ENCODE peak calls at places on chromosomes 7 and 10, in nine cellular contexts. G is kidney epithelial cell; P is lower lobe of right lung; M is NCI-H1436; I is mucosa of gallbladder; E is EH; R is H7; V is activated CD8-positive, alpha-beta memory T cell treated with anti-CD3 and anti-CD28 coated beads, Interleukin-2, amount 50 U/mL, for 4 hours; Z is endodermal cell. B is an unnamed sample.

GRCh38 chr10:71683301-71683700 is 36.3 kb downstream of the C10orf105 start:
- DNase-seq in G (no peak), P (no peak), M (no peak), I (no peak), E (no peak), R (no peak), V (no peak), Z (no peak), B (no peak)

GRCh38 chr10:68073631-68074403 is 1.3 kb downstream of the HERC4 start:
- DNase-seq in G (no peak), P (no peak), M (no peak), I (no peak), E (peak; percentile 50), R (no peak), V (no peak), Z (no peak), B (no peak)

GRCh38 chr7:139321071-139321745 is 19.9 kb upstream of the FMC1 start:
- DNase-seq in G (no peak), P (no peak), M (no peak), I (no peak), E (peak; percentile 40), R (peak; percentile 54), V (no peak), Z (peak; percentile 81), B (no peak)

GRCh38 chr10:5484205-5484604 is 15.2 kb downstream of the CALML5 start:
- DNase-seq in G (no peak), P (no peak), M (no peak), I (no peak), E (peak; percentile 17), R (no peak), V (no peak), Z (no peak), B (no peak)

GRCh38 chr7:158929306-158929705 is 72.9 kb downstream of the DYNC2I1 start:
- DNase-seq in G (no peak), P (no peak), M (no peak), I (no peak), E (no peak), R (no peak), V (no peak), Z (no peak), B (no peak)

GRCh38 chr10:89151857-89152256 is 55.3 kb downstream of the CH25H start:
- DNase-seq in G (no peak), P (no peak), M (no peak), I (no peak), E (peak; percentile 70), R (no peak), V (no peak), Z (no peak), B (no peak)

GRCh38 chr10:16436367-16436757 is 448 bp upstream of the PTER start:
- DNase-seq in G (no peak), P (peak; percentile 51), M (no peak), I (no peak), E (no peak), R (no peak), V (peak; percentile 20), Z (no peak), B (no peak)

GRCh38 chr7:100483101-100483727 is 513 bp upstream of the NYAP1 start:
- DNase-seq in G (no peak), P (peak; percentile 81), M (peak; percentile 67), I (peak; percentile 58), E (peak; percentile 57), R (peak; percentile 96), V (peak; percentile 86), Z (peak; percentile 93), B (peak; percentile 77)

GRCh38 chr7:30842542-30843451 is 68.9 kb upstream of the AQP1 start:
- DNase-seq in G (no peak), P (peak; percentile 72), M (no peak), I (no peak), E (peak; percentile 26), R (no peak), V (no peak), Z (peak; percentile 19), B (no peak)

GRCh38 chr10:102153093-102153620 is 968 bp downstream of the NOLC1 start:
- DNase-seq in G (no peak), P (no peak), M (no peak), I (no peak), E (peak; percentile 39), R (peak; percentile 28), V (no peak), Z (no peak), B (no peak)

GRCh38 chr10:129521161-129522025 is 54.4 kb downstream of the MGMT start:
- DNase-seq in G (no peak), P (no peak), M (no peak), I (no peak), E (no peak), R (no peak), V (no peak), Z (peak; percentile 64), B (no peak)

GRCh38 chr7:27359737-27360136 is 117.1 kb downstream of the EVX1 start:
- DNase-seq in G (no peak), P (no peak), M (no peak), I (no peak), E (no peak), R (no peak), V (no peak), Z (no peak), B (no peak)

GRCh38 chr10:68318331-68319059 is 13.4 kb upstream of the HNRNPH3 start:
- DNase-seq in G (no peak), P (no peak), M (no peak), I (no peak), E (no peak), R (no peak), V (no peak), Z (no peak), B (no peak)

GRCh38 chr7:2941201-2941859 is 97.2 kb upstream of the GNA12 start:
- DNase-seq in G (no peak), P (no peak), M (no peak), I (no peak), E (no peak), R (no peak), V (no peak), Z (peak; percentile 10), B (no peak)

GRCh38 chr7:85070967-85071628 is 115.8 kb downstream of the SEMA3D start:
- DNase-seq in G (no peak), P (no peak), M (no peak), I (no peak), E (peak; percentile 32), R (no peak), V (no peak), Z (no peak), B (no peak)

GRCh38 chr10:131805696-131806095 is 95.1 kb upstream of the PPP2R2D start:
- DNase-seq in G (no peak), P (no peak), M (no peak), I (no peak), E (no peak), R (peak; percentile 59), V (no peak), Z (peak; percentile 30), B (no peak)

GRCh38 chr10:14244801-14245211 is 85.9 kb downstream of the FRMD4A start:
- DNase-seq in G (no peak), P (no peak), M (no peak), I (no peak), E (peak; percentile 62), R (no peak), V (no peak), Z (no peak), B (no peak)

GRCh38 chr7:67406941-67407340 is 410.3 kb downstream of the TYW1 start:
- DNase-seq in G (no peak), P (no peak), M (no peak), I (no peak), E (no peak), R (no peak), V (no peak), Z (no peak), B (no peak)

GRCh38 chr10:80068270-80068669 is 10.2 kb upstream of the TMEM254 start:
- DNase-seq in G (no peak), P (no peak), M (no peak), I (no peak), E (no peak), R (no peak), V (no peak), Z (no peak), B (no peak)

GRCh38 chr7:148687555-148687954 is 11.1 kb upstream of the CUL1 start:
- DNase-seq in G (no peak), P (no peak), M (no peak), I (no peak), E (no peak), R (no peak), V (no peak), Z (no peak), B (no peak)

GRCh38 chr10:124669824-124670654 is 74.1 kb downstream of the FAM53B start:
- DNase-seq in G (no peak), P (peak; percentile 31), M (no peak), I (no peak), E (no peak), R (no peak), V (no peak), Z (no peak), B (peak; percentile 14)

GRCh38 chr10:60757422-60757895 is 20.8 kb upstream of the CDK1 start:
- DNase-seq in G (no peak), P (no peak), M (no peak), I (peak; percentile 17), E (peak; percentile 48), R (peak; percentile 22), V (no peak), Z (peak; percentile 71), B (no peak)

GRCh38 chr7:124722292-124722691 is 43.3 kb downstream of the GPR37 start:
- DNase-seq in G (no peak), P (no peak), M (no peak), I (no peak), E (peak; percentile 22), R (no peak), V (no peak), Z (no peak), B (no peak)

GRCh38 chr7:8442814-8443304 is 9.4 kb downstream of the NXPH1 start:
- DNase-seq in G (peak; percentile 21), P (peak; percentile 73), M (no peak), I (peak; percentile 75), E (no peak), R (peak; percentile 93), V (peak; percentile 30), Z (peak; percentile 96), B (peak; percentile 67)

GRCh38 chr10:111211756-111212155 is 134.9 kb downstream of the ADRA2A start:
- DNase-seq in G (peak; percentile 7), P (no peak), M (no peak), I (no peak), E (peak; percentile 80), R (no peak), V (no peak), Z (no peak), B (no peak)

GRCh38 chr7:158771-159170 is 33.6 kb upstream of the FAM20C start:
- DNase-seq in G (no peak), P (no peak), M (no peak), I (no peak), E (no peak), R (no peak), V (no peak), Z (no peak), B (peak; percentile 45)

GRCh38 chr7:36014961-36015360 is 138.1 kb upstream of the EEPD1 start:
- DNase-seq in G (no peak), P (no peak), M (no peak), I (no peak), E (no peak), R (no peak), V (no peak), Z (peak; percentile 30), B (no peak)

B was measured in heart left ventricle.